ENCODE peak calls at places on chromosomes 6 and 20, in seven cellular contexts. P is occipital lobe, K is osteoblast, V is NCI-H510A treated with DMSO at 0.1 percent for 48 hours, A is GM04504, M is spleen, R is DMS153. T is an unnamed sample.

GRCh38 chr20:58692579-58693225 is at the start of gene NPEPL1:
- DNase-seq in P (no peak), K (peak), V (peak), A (peak), M (peak), R (no peak), T (peak)

GRCh38 chr6:83518946-83519489 is 6.7 kb downstream of the PRSS35 start:
- DNase-seq in P (no peak), K (peak), V (no peak), A (no peak), M (no peak), R (no peak), T (no peak)

GRCh38 chr6:11854418-11855165 is 76.0 kb upstream of the ADTRP start:
- DNase-seq in P (no peak), K (peak), V (no peak), A (peak), M (no peak), R (no peak), T (peak)

GRCh38 chr6:10595731-10596664 is 74.8 kb downstream of the GCNT2 start:
- DNase-seq in P (no peak), K (no peak), V (no peak), A (no peak), M (no peak), R (no peak), T (no peak)

GRCh38 chr6:39714802-39715201 is 10.4 kb downstream of the KIF6 start:
- DNase-seq in P (no peak), K (no peak), V (no peak), A (no peak), M (no peak), R (no peak), T (no peak)

GRCh38 chr6:53349209-53349693 is 501 bp upstream of the ELOVL5 start:
- DNase-seq in P (no peak), K (no peak), V (no peak), A (no peak), M (no peak), R (no peak), T (no peak)

GRCh38 chr6:11460837-11461661 is 76.5 kb upstream of the TMEM170B start:
- DNase-seq in P (no peak), K (no peak), V (no peak), A (no peak), M (no peak), R (no peak), T (no peak)

GRCh38 chr20:62143118-62143975 is at the start of the genes PSMA7 and SS18L1:
- DNase-seq in P (peak), K (peak), V (peak), A (peak), M (peak), R (peak), T (peak)

GRCh38 chr6:25889877-25890853 is 16.1 kb upstream of the SLC17A3 start:
- DNase-seq in P (peak), K (peak), V (peak), A (peak), M (no peak), R (peak), T (peak)

GRCh38 chr6:20757761-20758160 is 223.5 kb downstream of the CDKAL1 start:
- DNase-seq in P (no peak), K (peak), V (no peak), A (peak), M (no peak), R (no peak), T (no peak)

GRCh38 chr6:62323818-62324217 is 37.8 kb upstream of the KHDRBS2 start:
- DNase-seq in P (no peak), K (no peak), V (no peak), A (no peak), M (no peak), R (no peak), T (no peak)

GRCh38 chr6:157215702-157216101 is 107.6 kb downstream of the TMEM242 start:
- DNase-seq in P (no peak), K (no peak), V (no peak), A (no peak), M (no peak), R (no peak), T (no peak)